ENCODE peak calls at places on chromosomes 7 and 10, in four cellular contexts. B is Panc1, S is MCF 10A, J is PC-3. Y is an unnamed sample.

GRCh38 chr7:113548561-113548960 is 370.2 kb downstream of the PPP1R3A start:
- DNase-seq in S (peak), B (no peak), J (no peak), Y (peak)

GRCh38 chr10:132138133-132138532 is 48.6 kb upstream of the DPYSL4 start:
- DNase-seq in B (no peak), J (no peak), S (no peak), Y (no peak)

GRCh38 chr7:10974717-10975032 is 1.0 kb downstream of the PHF14 start:
- DNase-seq in S (no peak), J (no peak), B (no peak), Y (no peak)

GRCh38 chr10:112653851-112654250 is 206.8 kb downstream of the VTI1A start:
- DNase-seq in B (no peak), J (no peak), S (no peak), Y (no peak)

GRCh38 chr10:49075743-49076142 is 39.6 kb downstream of the VSTM4 start:
- DNase-seq in B (no peak), S (no peak), J (no peak), Y (no peak)

GRCh38 chr7:28701731-28702130 is 256.4 kb downstream of the TRIL start:
- DNase-seq in J (no peak), S (no peak), B (no peak), Y (no peak)

GRCh38 chr7:19585761-19586160 is 123.1 kb downstream of the POLR1F start:
- DNase-seq in B (no peak), J (no peak), S (no peak), Y (no peak)

GRCh38 chr10:131580076-131580652 is 268.6 kb upstream of the TCERG1L start:
- DNase-seq in J (no peak), B (no peak), S (no peak), Y (no peak)

GRCh38 chr10:79137826-79138225 is 69.1 kb downstream of the ZMIZ1 start:
- DNase-seq in J (no peak), S (no peak), B (no peak), Y (no peak)

GRCh38 chr7:118352854-118353453 is 128.4 kb downstream of the ANKRD7 start:
- DNase-seq in S (peak), J (peak), B (peak), Y (peak)

GRCh38 chr7:70647801-70648491 is 484.0 kb upstream of the GALNT17 start:
- DNase-seq in B (no peak), S (no peak), J (no peak), Y (peak)

GRCh38 chr7:25656071-25656470 is 427.8 kb upstream of the NPVF start:
- DNase-seq in J (no peak), S (no peak), B (no peak), Y (no peak)

GRCh38 chr10:5888843-5889623 is 660 bp downstream of the ANKRD16 start:
- DNase-seq in S (peak), B (no peak), J (peak), Y (peak)

GRCh38 chr10:114395361-114396022 is 8.8 kb downstream of the AFAP1L2 start:
- DNase-seq in J (no peak), B (no peak), S (no peak), Y (no peak)

GRCh38 chr7:2044883-2045471 is 187.8 kb downstream of the MAD1L1 start:
- DNase-seq in S (no peak), B (no peak), J (no peak), Y (no peak)

GRCh38 chr10:43057231-43057711 is 19.6 kb upstream of the RET start:
- DNase-seq in S (no peak), B (no peak), J (no peak), Y (no peak)

GRCh38 chr10:110175406-110175805 is 32.0 kb upstream of the MXI1 start:
- DNase-seq in S (no peak), J (peak), B (no peak), Y (peak)

GRCh38 chr7:46767071-46767470 is 814.8 kb downstream of the TNS3 start:
- DNase-seq in J (no peak), B (no peak), S (no peak), Y (no peak)

GRCh38 chr10:14158575-14158974 is 172.1 kb downstream of the FRMD4A start:
- DNase-seq in S (no peak), B (no peak), J (no peak), Y (no peak)

GRCh38 chr7:128201067-128201689 is 39.9 kb upstream of the LEP start:
- DNase-seq in S (no peak), J (no peak), B (no peak), Y (no peak)

GRCh38 chr10:13219685-13220670 is 14.2 kb downstream of the UCMA start:
- DNase-seq in S (peak), J (peak), B (peak), Y (peak)

GRCh38 chr7:63789378-63790176 is 209.1 kb upstream of the ZNF722 start:
- DNase-seq in S (no peak), B (no peak), J (peak), Y (no peak)

GRCh38 chr7:33129806-33130153 is 416 bp downstream of the BBS9 start:
- DNase-seq in S (no peak), J (no peak), B (no peak), Y (no peak)

GRCh38 chr10:67763499-67764011 is 67.6 kb upstream of the CTNNA3 start:
- DNase-seq in S (no peak), J (peak), B (peak), Y (peak)

GRCh38 chr10:71213127-71213616 is 802 bp downstream of the UNC5B start:
- DNase-seq in S (peak), B (no peak), J (peak), Y (peak)

GRCh38 chr7:92177362-92177761 is 1.6 kb downstream of the LRRD1 start:
- DNase-seq in S (peak), B (no peak), J (peak), Y (peak)

GRCh38 chr7:147547252-147547897 is 1043.2 kb upstream of the C7orf33 start:
- DNase-seq in S (peak), J (peak), B (no peak), Y (peak)

GRCh38 chr7:105309235-105310156 is 79.2 kb downstream of the SRPK2 start:
- DNase-seq in S (no peak), J (no peak), B (no peak), Y (no peak)

GRCh38 chr10:43949351-43949750 is 300.7 kb upstream of the ZNF32 start:
- DNase-seq in J (no peak), B (no peak), S (no peak), Y (no peak)

GRCh38 chr7:152451356-152451755 is 15.6 kb upstream of the KMT2C start:
- DNase-seq in J (no peak), S (no peak), B (no peak), Y (no peak)

GRCh38 chr10:92689663-92690210 is at the start of gene HHEX:
- DNase-seq in B (no peak), S (peak), J (peak), Y (peak)

GRCh38 chr10:72272689-72273409 is 875 bp upstream of the DDIT4 start:
- DNase-seq in B (no peak), J (peak), S (peak), Y (peak)

GRCh38 chr7:71408276-71408675 is 276.3 kb downstream of the GALNT17 start:
- DNase-seq in S (no peak), B (no peak), J (no peak), Y (no peak)

GRCh38 chr7:103773726-103774125 is 215.7 kb downstream of the RELN start:
- DNase-seq in B (no peak), S (no peak), J (no peak), Y (no peak)

GRCh38 chr7:3927446-3928110 is 626.5 kb downstream of the SDK1 start:
- DNase-seq in S (no peak), J (no peak), B (no peak), Y (no peak)

GRCh38 chr7:139767561-139767982 is 10.2 kb downstream of the HIPK2 start:
- DNase-seq in J (no peak), S (no peak), B (no peak), Y (no peak)

GRCh38 chr7:146966274-146966673 is 849.7 kb downstream of the CNTNAP2 start:
- DNase-seq in S (no peak), B (no peak), J (no peak), Y (no peak)

GRCh38 chr7:137590686-137591255 is 247.2 kb upstream of the PTN start:
- DNase-seq in S (no peak), J (no peak), B (no peak), Y (no peak)

DNA sequence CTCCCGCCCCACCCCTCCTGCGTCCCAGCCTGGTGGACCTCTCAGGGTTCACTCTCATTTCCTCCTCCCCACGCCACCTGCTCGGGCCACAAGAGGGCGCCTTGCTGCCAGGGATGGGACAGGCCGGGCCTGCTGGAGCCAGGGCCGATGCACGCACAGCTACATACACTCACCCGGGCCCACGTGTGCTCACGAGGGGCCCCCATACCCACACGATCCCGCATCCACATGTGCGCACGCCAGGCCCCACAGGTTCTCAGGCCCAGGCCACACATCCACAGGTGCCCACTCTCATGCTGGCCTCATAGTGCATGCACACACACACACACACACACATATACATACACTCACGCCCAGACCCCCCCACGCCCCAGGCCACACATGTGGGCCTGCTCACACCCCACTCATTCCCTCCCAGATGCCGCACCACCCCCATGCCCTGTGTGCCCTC is 68.6 kb downstream of the LHPP start:
- DNase-seq in S (peak), J (peak), B (no peak), Y (peak)
- TF ChIP-seq CTCF in S (peak), J (peak), B (peak), Y (peak)

DNA sequence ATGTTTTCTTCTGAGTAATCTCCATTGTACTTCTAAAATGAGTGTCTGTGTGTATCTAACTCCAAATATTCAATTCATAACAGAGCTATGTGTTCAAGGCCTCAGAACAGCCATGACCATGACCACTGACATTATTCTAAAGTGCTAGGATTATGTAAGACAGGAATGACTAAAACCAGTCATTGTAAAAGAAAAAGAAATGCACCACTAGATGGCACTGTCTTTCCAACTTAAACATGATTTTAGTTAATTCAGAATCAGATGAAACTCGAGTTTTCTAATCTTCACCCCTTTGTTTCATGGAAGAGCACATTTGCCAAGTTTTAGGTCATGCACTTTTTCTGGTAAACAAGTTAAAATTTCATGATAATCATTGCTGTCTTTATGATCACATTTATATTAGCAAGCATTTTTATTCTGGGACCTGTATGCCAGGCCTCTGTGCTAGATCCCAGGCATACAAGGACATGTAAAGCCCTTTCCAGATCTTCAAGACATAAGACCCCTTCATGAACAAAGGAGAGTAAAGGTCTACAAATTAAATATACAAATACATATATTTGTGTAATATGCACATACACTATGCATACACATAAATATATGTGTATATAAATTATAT is 26.1 kb upstream of the RSU1 start:
- DNase-seq in S (peak), J (peak), B (peak), Y (peak)
- TF ChIP-seq CTCF in S (peak), J (peak), B (peak), Y (peak)

DNA sequence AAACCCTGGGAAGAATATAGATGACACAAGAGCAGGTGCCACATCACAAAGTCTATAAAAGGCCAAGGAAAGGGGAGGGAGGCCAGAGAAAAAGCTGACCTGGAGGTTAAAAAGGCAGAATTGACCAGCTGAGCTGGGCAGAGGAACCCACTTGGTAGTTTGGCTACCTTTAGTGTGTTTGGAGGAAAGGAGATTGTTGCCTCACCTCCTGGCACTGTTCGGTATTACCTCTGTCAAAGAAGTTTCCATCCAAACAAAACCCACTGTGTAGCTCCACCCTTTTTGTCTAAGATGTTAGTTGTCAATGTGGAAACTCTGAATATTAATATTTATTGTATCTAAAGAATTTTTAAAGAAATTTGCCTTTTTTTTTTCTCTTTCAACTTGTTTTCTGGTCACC is 23.4 kb downstream of the ENTPD7 start:
- DNase-seq in S (peak), J (peak), B (no peak), Y (peak)
- TF ChIP-seq CTCF in S (peak), J (peak), B (peak), Y (peak)

DNA sequence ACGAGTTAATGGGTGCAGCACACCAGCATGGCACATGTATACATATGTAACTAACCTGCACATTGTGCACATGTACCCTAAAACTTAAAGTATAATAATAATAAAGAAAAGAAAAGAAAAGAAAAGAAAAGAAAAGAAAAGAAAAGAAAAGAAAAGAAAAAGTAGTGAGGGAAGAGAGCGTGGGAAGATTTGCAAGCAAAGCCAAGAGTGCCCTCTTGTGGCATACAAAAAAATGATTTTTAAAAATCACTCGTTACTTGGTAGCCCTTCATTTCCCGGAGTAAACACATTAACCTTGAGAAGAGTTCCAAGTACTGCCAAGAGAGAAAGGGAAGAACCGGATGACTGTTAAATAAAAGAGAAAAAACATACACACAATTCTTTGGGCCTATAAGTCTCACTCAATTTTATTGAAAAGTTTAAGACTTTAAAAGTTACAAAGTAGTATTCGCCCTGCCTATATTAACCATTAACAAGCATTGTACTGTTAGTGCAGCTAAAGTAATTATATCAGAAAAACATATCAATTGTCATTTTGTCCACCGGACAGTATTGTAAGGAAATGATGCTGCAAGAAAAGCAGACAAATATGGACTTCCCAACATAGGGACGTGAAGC is 6.2 kb upstream of the CH25H start:
- DNase-seq in S (peak), J (peak), B (peak), Y (peak)
- TF ChIP-seq CTCF in S (peak), J (peak), B (peak), Y (peak)

GRCh38 chr7:40721344-40721949 is 586.6 kb downstream of the SUGCT start:
- DNase-seq in J (no peak), S (no peak), B (no peak), Y (no peak)

GRCh38 chr7:40723829-40724228 is 589.0 kb downstream of the SUGCT start:
- DNase-seq in B (no peak), S (no peak), J (no peak), Y (no peak)

DNA sequence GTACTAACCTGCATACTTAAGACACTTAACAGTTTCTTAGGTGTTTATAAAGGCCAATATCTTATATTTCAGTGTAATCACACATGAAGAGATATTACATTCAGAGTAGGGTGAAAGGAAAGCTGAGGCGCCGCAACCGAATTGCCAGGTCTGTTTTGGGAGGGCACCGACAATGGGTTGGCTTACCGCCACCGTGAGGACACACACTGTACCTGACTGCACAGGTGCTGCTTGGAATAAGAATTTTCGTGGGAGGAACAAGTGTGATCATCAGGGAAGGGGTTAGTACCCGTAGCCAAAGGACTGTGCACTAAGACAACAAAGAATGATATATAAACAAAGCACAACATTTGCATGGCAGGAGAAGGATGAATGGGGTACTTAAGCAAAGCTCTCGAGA is 591.8 kb downstream of the SUGCT start:
- DNase-seq in J (no peak), S (no peak), B (no peak), Y (peak)
- TF ChIP-seq CTCF in J (no peak), S (no peak), B (no peak), Y (peak)

GRCh38 chr10:100342627-100342972 is 4.4 kb upstream of the SCD start:
- DNase-seq in S (no peak), B (no peak), J (no peak), Y (no peak)
- TF ChIP-seq CTCF in S (no peak), B (no peak), J (no peak), Y (no peak)

GRCh38 chr7:123143206-123143605 is 56.6 kb downstream of the SLC13A1 start:
- DNase-seq in S (no peak), B (no peak), J (no peak), Y (no peak)

GRCh38 chr7:123151443-123151842 is 48.3 kb downstream of the SLC13A1 start:
- DNase-seq in J (no peak), S (no peak), B (no peak), Y (no peak)

GRCh38 chr7:123154231-123154860 is 45.4 kb downstream of the SLC13A1 start:
- DNase-seq in S (peak), B (peak), J (peak), Y (peak)

DNA sequence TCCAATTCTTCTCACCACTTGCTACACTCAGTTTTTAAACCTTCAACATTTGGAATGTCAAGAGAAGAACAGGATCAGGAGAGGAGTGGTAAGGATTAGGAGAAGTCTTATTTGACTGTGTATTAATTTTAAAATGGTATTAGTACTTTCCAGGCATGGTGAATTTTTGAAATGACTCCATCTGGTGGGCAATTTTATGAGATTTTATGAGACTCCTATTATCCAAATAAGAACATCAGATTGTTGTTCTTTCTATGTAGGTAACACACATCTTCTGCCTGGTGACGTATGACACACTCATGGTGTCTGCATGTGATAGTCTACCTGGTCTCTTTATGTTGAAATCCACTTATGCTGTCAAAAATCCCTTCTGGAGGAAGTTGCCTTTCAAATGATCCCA is 51.0 kb downstream of the SLC13A1 start:
- DNase-seq in B (no peak), S (peak), J (peak), Y (peak)
- TF ChIP-seq CTCF in B (no peak), S (no peak), J (no peak), Y (no peak)

GRCh38 chr7:98617051-98617959 is at the start of gene NPTX2:
- DNase-seq in B (no peak), S (no peak), J (no peak), Y (no peak)
- TF ChIP-seq CTCF in B (no peak), S (no peak), J (no peak), Y (no peak)

GRCh38 chr10:104273291-104273690 is 4.3 kb downstream of the GSTO2 start:
- DNase-seq in J (peak), S (no peak), B (no peak), Y (peak)
- TF ChIP-seq CTCF in J (no peak), S (no peak), B (no peak), Y (no peak)

GRCh38 chr7:34759477-34760125 is 101.6 kb downstream of the NPSR1 start:
- DNase-seq in S (peak), B (peak), J (peak), Y (peak)
- TF ChIP-seq CTCF in S (peak), B (peak), J (peak), Y (peak)